ENCODE peak calls at places on chromosome 5, in nine cellular contexts. J is upper lobe of right lung, Y is stomach, G is ascending aorta, E is AG10803, F is A549, R is foreskin fibroblast, Q is epithelial cell of esophagus, I is neural progenitor cell. M is an unnamed sample.

GRCh38 chr5:135999396-136000139 is 29.2 kb upstream of the TGFBI start:
- DNase-seq in J (no peak), E (peak; percentile 79), Y (no peak), G (no peak), Q (no peak), R (peak; percentile 87), F (no peak), I (no peak), M (peak; percentile 82)

GRCh38 chr5:95530441-95530840 is 24.3 kb downstream of the SKIC3 start:
- DNase-seq in R (peak; percentile 77), F (no peak), G (no peak), Y (no peak), Q (peak; percentile 84), I (no peak), E (peak; percentile 84), J (no peak), M (peak; percentile 82)

GRCh38 chr5:154663424-154663823 is 91.8 kb upstream of the LARP1 start:
- DNase-seq in J (peak; percentile 26), I (no peak), G (no peak), Y (no peak), Q (no peak), E (no peak), R (no peak), F (no peak), M (no peak)

GRCh38 chr5:87787640-87788039 is 374.9 kb upstream of the CCNH start:
- DNase-seq in G (no peak), I (peak; percentile 65), Q (no peak), F (no peak), R (no peak), J (no peak), E (no peak), Y (no peak), M (no peak)

GRCh38 chr5:93644760-93645159 is 61.7 kb downstream of the NR2F1 start:
- DNase-seq in E (no peak), J (no peak), Q (no peak), I (no peak), G (no peak), R (no peak), Y (no peak), F (no peak), M (no peak)

GRCh38 chr5:90861843-90862586 is 303.4 kb downstream of the ADGRV1 start:
- DNase-seq in J (no peak), G (no peak), R (no peak), E (no peak), Y (no peak), I (no peak), F (no peak), Q (peak; percentile 59), M (no peak)

GRCh38 chr5:143402464-143403356 is 776 bp downstream of the NR3C1 start:
- DNase-seq in J (peak; percentile 84), F (no peak), Q (peak; percentile 64), R (peak; percentile 23), I (peak; percentile 74), G (peak; percentile 24), E (peak; percentile 41), Y (peak; percentile 67), M (peak; percentile 54)

GRCh38 chr5:39219433-39219832 is at the start of gene FYB1:
- DNase-seq in Y (no peak), I (no peak), Q (peak; percentile 80), F (no peak), E (peak; percentile 31), G (no peak), R (peak; percentile 50), J (no peak), M (peak; percentile 47)

GRCh38 chr5:78644129-78644528 is 4.4 kb downstream of the LHFPL2 start:
- DNase-seq in R (no peak), Q (no peak), F (no peak), J (no peak), Y (no peak), I (no peak), G (no peak), E (no peak), M (no peak)

GRCh38 chr5:158435161-158435616 is 576.2 kb upstream of the CLINT1 start:
- DNase-seq in J (no peak), E (peak; percentile 66), Y (no peak), R (no peak), G (no peak), I (no peak), Q (peak; percentile 45), F (no peak), M (no peak)

GRCh38 chr5:162119801-162120200 is 52.2 kb downstream of the GABRG2 start:
- DNase-seq in F (no peak), E (no peak), I (no peak), J (no peak), Y (no peak), G (no peak), R (no peak), Q (no peak), M (no peak)

GRCh38 chr5:135428586-135428985 is 18.6 kb downstream of the DCANP1 start:
- DNase-seq in F (no peak), Q (no peak), G (no peak), Y (no peak), J (no peak), R (no peak), I (no peak), E (no peak), M (no peak)

GRCh38 chr5:83401775-83402174 is 69.8 kb upstream of the VCAN start:
- DNase-seq in R (no peak), J (no peak), G (no peak), F (no peak), I (no peak), Y (no peak), Q (no peak), E (no peak), M (no peak)

GRCh38 chr5:54702470-54702869 is 184.9 kb downstream of the SNX18 start:
- DNase-seq in I (no peak), Y (no peak), F (no peak), Q (no peak), J (no peak), R (no peak), E (peak; percentile 55), G (no peak), M (peak; percentile 41)
- H3K4me3 ChIP-seq in I (no peak overlapping the region), Y (no peak overlapping the region), F (no peak overlapping the region), Q (no peak overlapping the region), J (no peak overlapping the region), R (no peak overlapping the region), E (peak overlapping the region; percentile 32), G (peak overlapping the region; percentile 20), M (no peak overlapping the region)

GRCh38 chr5:109482748-109483147 is 73.0 kb upstream of the PJA2 start:
- DNase-seq in E (no peak), I (no peak), R (no peak), Y (no peak), F (no peak), J (no peak), Q (no peak), G (no peak), M (no peak)
- TF ChIP-seq CTCF in E (no peak), I (no peak), R (no peak), Y (no peak), F (no peak), J (no peak), Q (no peak), G (no peak), M (no peak)

GRCh38 chr5:3597002-3597726 is 1.5 kb downstream of the IRX1 start:
- DNase-seq in I (peak; percentile 62), E (no peak), F (no peak), G (no peak), J (no peak), Y (no peak), R (no peak), Q (no peak), M (no peak)

GRCh38 chr5:3596261-3596825 is 711 bp downstream of the IRX1 start:
- DNase-seq in F (no peak), I (peak; percentile 68), Q (peak; percentile 62), J (no peak), G (no peak), Y (no peak), R (peak; percentile 45), E (no peak), M (no peak)

GRCh38 chr5:3594514-3595101 is 1.0 kb upstream of the IRX1 start:
- DNase-seq in I (peak; percentile 79), G (no peak), E (peak; percentile 52), F (no peak), R (peak; percentile 46), Q (peak; percentile 55), J (no peak), Y (no peak), M (no peak)

GRCh38 chr5:3593771-3594513 is 1.7 kb upstream of the IRX1 start:
- DNase-seq in G (no peak), J (no peak), Q (peak; percentile 71), I (peak; percentile 32), F (no peak), Y (no peak), R (no peak), E (no peak), M (no peak)

DNA sequence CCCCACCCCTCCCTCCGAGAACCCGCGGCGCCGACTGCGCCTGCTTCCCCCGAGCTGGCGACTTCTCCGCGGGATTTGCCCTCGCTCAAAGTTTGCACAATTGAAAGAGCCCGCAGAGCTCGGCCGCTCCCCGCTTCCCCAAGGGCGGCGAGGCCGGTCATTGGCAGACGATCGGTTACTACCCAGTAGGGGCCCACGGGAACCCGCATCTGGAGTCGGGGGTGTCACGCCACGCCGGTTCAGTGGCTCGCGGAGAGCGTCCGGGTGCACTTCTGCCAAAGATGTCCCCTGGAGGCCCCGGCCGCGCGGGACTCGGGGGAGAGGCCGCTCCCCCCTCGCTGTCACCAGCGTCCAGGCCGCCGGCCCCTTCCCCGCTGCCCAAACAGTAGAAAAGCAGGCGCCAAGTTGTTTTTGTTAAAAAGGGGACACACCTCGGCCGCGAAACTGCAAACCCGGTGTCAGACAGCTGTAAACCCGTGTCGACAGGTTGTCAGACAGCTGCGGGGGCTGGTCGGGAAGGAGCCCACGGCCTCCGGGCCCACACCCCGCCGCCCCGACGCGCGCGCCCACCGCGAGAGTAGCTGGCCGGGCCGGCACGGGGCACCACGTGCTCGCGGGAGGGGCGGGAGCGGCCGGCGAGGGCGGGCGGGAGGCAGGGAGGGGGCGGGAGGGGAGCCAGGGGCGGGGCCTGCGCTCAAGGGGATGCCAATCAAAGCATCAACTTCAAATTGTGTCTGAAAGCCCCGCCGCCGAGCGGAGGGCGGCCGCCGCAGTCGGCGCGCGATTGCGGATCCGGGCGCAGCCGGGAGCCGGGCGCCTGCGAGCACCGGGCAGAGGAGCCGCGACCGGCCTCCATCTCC is at the start of gene IRX1:
- DNase-seq in E (peak; percentile 75), G (no peak), Q (peak; percentile 84), F (no peak), J (peak; percentile 82), Y (no peak), R (peak; percentile 64), I (peak; percentile 88), M (no peak)
- H3K4me3 ChIP-seq in E (peak within 1 kb of the TSS; percentile 67), G (peak within 1 kb of the TSS; percentile 39), Q (peak within 1 kb of the TSS; percentile 73), F (no peak within 1 kb of the TSS), J (peak within 1 kb of the TSS; percentile 41), Y (peak within 1 kb of the TSS; percentile 9), R (peak within 1 kb of the TSS; percentile 58), I (peak within 1 kb of the TSS; percentile 64), M (no peak within 1 kb of the TSS)

GRCh38 chr5:30325795-30326194 is 867.7 kb upstream of the CDH6 start:
- DNase-seq in J (no peak), F (no peak), Q (no peak), E (no peak), Y (no peak), G (no peak), I (no peak), R (no peak), M (no peak)

DNA sequence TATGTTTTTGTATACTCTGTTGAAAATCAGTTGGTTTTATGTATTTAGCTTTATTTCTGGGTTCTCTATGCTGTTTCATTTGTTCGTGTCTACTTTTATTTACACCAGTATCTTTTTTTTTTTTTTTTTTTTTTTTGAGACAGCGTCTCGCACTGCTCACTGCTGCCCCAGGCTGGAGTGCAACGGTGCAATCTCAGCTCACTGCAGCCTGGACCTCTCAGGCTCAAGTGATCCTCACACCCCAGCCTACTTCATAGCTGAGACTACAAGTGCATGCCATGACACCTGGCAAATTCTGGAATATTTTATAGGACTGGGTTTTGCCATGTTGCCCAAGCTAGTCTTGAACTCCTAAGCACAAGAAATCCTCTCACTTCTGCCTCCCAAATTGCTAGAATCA is 869.4 kb upstream of the CDH6 start:
- DNase-seq in Q (no peak), G (no peak), E (no peak), Y (no peak), F (no peak), I (peak; percentile 31), J (no peak), R (no peak), M (no peak)
- TF ChIP-seq CTCF in Q (no peak), G (no peak), E (no peak), Y (no peak), F (no peak), I (peak; percentile 35), J (no peak), R (no peak), M (no peak)